ENCODE peak calls at places on chromosomes 2 and 18, in ten cellular contexts. V is WERI-Rb-1; Y is CD4-positive, alpha-beta T cell; U is brain microvascular endothelial cell; K is stomach; D is ovary; T is cardiac muscle cell; P is left lung; Q is H9; Z is pancreas. L is an unnamed sample. For H3K27me3, the result is how much of the 10 kb centered on the place peaks cover.

GRCh38 chr2:216392945-216393840 is 19.1 kb upstream of the SMARCAL1 start:
- DNase-seq in Z (no peak), Y (no peak), D (no peak), T (peak), U (no peak), V (no peak), P (no peak), K (no peak), Q (no peak), L (no peak)

GRCh38 chr2:26184555-26185303 is 11.8 kb downstream of the GAREM2 start:
- DNase-seq in U (peak), Z (peak), T (peak), K (peak), P (peak), D (peak), V (no peak), Y (peak), Q (peak), L (peak)

GRCh38 chr18:64037812-64038414 is 68.0 kb downstream of the SERPINB8 start:
- DNase-seq in Y (no peak), K (no peak), Q (no peak), U (peak), T (peak), Z (no peak), V (no peak), P (no peak), D (no peak), L (no peak)

GRCh38 chr2:40416486-40416885 is 35.4 kb downstream of the SLC8A1 start:
- DNase-seq in Z (no peak), Y (no peak), U (no peak), V (no peak), T (no peak), D (no peak), K (no peak), P (no peak), Q (no peak), L (no peak)

GRCh38 chr2:127618551-127618950 is 27.4 kb upstream of the GPR17 start:
- DNase-seq in K (peak), V (no peak), D (no peak), U (no peak), P (peak), Q (no peak), Y (no peak), T (no peak), Z (no peak), L (no peak)

GRCh38 chr18:55515204-55515603 is 72.8 kb downstream of the TCF4 start:
- DNase-seq in V (no peak), T (no peak), Z (no peak), D (no peak), P (no peak), Y (no peak), K (no peak), U (no peak), Q (no peak), L (no peak)

GRCh38 chr2:149313512-149313972 is 16.8 kb upstream of the LYPD6 start:
- DNase-seq in T (peak), Q (peak), Y (no peak), P (no peak), U (peak), Z (peak), V (no peak), K (peak), D (no peak), L (no peak)

GRCh38 chr2:7272180-7272579 is 355.0 kb downstream of the RNF144A start:
- DNase-seq in K (no peak), D (no peak), V (no peak), Z (no peak), Y (no peak), T (no peak), U (no peak), P (no peak), Q (no peak), L (no peak)

GRCh38 chr18:51021226-51021965 is 8.6 kb upstream of the SMAD4 start:
- DNase-seq in Z (no peak), Q (no peak), U (no peak), T (no peak), P (no peak), D (no peak), Y (no peak), K (no peak), V (no peak), L (no peak)

GRCh38 chr2:190378883-190379237 is 29.3 kb upstream of the MFSD6 start:
- DNase-seq in K (no peak), U (no peak), V (no peak), Z (no peak), T (no peak), Y (no peak), Q (no peak), D (no peak), P (no peak), L (no peak)

GRCh38 chr2:122412360-122412759 is 656.9 kb downstream of the TSN start:
- DNase-seq in T (no peak), P (no peak), Q (no peak), K (no peak), D (no peak), Y (no peak), Z (no peak), U (no peak), V (no peak), L (no peak)

GRCh38 chr18:75029456-75029855 is 179.5 kb downstream of the PTGR3 start:
- DNase-seq in U (no peak), Q (no peak), V (no peak), Y (peak), Z (no peak), P (no peak), D (no peak), K (no peak), T (no peak), L (no peak)

GRCh38 chr18:48667276-48668254 is 128.7 kb downstream of the CTIF start:
- DNase-seq in Y (no peak), Z (no peak), P (no peak), D (peak), U (no peak), Q (peak), K (no peak), T (peak), V (peak), L (no peak)

GRCh38 chr2:98801930-98802329 is 71.0 kb upstream of the MGAT4A start:
- DNase-seq in K (no peak), D (no peak), V (no peak), Z (no peak), Y (no peak), U (no peak), Q (no peak), T (no peak), P (no peak), L (no peak)

GRCh38 chr2:3289526-3289925 is 88.1 kb downstream of the EIPR1 start:
- DNase-seq in Z (no peak), D (peak), U (no peak), V (no peak), Y (no peak), T (no peak), P (no peak), Q (no peak), K (peak), L (no peak)

DNA sequence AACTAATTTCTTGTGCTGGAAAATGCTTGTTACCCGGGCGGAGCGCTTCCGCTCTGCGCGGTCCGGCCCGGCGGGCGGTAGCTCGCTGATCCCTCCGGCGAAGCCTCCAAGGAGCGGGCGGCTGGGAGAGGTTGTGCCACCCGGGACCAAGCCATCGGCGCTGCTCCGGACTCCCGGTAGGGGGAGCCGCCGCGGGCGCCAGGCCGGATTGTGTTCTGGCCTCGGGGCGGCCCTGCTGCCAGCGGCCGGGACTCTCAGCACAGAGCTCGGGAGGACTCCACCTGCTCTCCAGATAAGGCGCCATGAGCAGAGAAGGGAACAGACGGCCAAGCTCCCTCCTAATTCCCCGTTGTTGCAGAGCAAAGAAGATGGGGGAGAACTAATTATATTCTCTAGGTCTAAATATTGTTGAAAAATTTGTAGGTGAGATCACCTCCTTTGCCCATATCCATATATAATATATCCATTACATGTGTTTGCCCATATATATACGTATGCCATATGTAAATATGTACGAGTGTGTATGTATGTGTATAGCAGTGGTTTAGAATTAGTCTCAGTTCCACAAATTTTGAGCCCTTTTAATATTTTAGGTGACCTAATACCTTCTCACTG is 13.8 kb upstream of the SATB2 start:
- DNase-seq in P (no peak), V (peak), U (peak), Z (peak), K (peak), Q (peak), D (peak), T (peak), Y (no peak), L (no peak)
- H3K27me3 ChIP-seq in P (half or more), V (under half), U (half or more), Z (under half), K (under half), Q (under half), D (under half), T (half or more), Y (half or more), L (half or more)

DNA sequence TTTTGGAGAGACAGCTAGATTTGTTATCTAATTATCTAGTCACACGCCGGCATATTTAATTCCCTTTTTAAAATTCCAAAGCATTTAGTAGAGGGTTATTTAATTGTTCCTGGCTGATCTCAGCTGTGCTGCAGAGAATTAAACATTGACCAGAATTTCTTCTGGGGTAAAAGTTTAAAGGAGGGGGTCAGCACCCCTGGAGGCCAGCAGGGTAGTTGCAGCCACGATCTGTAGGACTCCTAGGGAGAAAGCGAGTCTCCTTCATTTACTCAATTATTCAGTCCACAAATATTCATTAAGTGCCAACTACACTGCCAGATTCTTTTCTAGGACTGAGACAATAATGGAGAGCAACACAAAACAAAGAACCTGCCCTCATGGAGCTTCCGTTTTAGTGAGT is 294.3 kb downstream of the RDH14 start:
- DNase-seq in P (no peak), Q (no peak), D (no peak), T (no peak), V (no peak), Z (no peak), U (no peak), Y (no peak), K (no peak), L (no peak)
- TF ChIP-seq CTCF in P (no peak), Q (peak), D (no peak), T (peak), V (peak), Z (no peak), U (peak), Y (no peak), K (no peak), L (peak)

DNA sequence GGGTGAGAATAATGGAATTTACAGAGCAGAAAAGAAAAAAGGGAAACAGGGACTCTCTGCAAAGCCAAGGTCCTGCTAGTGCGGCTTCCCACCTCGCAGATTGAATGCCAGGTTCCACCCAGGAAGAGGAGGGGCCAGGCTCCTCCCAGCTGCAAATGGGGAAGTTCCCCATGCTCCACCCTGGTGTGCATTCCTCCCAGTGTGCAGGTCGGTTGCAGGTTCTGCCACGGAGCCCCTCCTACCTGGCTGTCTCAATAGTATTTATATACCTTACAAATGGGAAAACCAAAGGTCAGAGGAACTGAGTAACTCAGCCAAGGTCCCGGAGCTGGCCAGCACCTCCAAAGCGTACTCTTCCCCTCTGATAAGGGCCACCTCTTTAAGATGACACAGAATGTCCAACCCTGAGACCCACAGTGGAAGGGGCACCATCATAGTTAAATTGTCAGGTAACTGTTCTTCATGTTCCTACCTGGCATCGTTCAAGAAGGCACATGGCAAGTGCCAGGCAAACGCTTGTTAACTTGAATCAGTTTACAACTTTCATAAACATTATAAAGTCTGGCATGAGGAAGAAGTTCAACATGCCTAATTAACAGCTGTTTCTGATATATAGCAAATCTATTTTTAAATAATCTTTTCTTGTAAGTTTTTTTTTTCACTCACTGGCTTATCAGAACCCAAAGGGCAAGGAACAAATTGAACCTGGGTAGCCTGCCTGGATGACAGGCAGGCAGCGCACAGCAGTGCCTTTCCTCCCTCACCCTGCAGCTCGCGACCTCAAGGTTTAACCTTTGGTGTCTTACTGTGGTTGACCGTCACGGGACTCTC is 35.6 kb downstream of the POU3F3 start:
- DNase-seq in K (no peak), Y (no peak), D (no peak), V (no peak), Q (peak), T (no peak), Z (no peak), P (no peak), U (no peak), L (no peak)
- H3K27me3 ChIP-seq in K (under half), Y (under half), D (under half), V (half or more), Q (under half), T (under half), Z (under half), P (under half), U (under half), L (under half)

DNA sequence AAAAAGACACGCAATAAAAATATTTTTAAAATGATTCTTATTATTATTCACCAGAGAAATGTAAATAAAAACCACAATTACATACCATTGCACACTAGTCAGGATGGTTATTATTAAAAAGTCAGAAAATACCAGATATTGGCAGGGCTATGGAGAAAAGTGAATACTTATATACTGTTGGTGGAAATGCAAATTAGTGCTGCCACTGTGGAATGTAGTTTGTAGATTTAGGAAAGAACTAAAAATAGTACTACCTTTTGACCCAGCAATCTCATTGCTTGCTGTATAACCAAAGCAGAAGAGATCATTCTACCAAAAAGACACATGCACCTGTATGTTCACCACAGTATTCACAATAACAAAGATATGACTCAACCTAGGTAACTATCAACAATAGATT is 1237.3 kb upstream of the FAM98A start:
- DNase-seq in Q (no peak), V (no peak), Y (no peak), Z (no peak), T (no peak), P (no peak), D (no peak), U (no peak), K (no peak), L (no peak)
- TF ChIP-seq CTCF in Q (no peak), V (no peak), Y (no peak), Z (no peak), T (no peak), P (no peak), D (no peak), U (no peak), K (no peak), L (no peak)